ENCODE peak calls at places on chromosomes 12 and 14, in four cellular contexts. D, T, S and X are unnamed samples.

GRCh38 chr12:114738460-114739184 is 54.6 kb upstream of the TBX3 start:
- DNase-seq in S (no peak), D (no peak), T (no peak), X (no peak)

GRCh38 chr12:95940514-95940913 is 1.9 kb downstream of the CCDC38 start:
- DNase-seq in S (no peak), D (no peak), T (no peak), X (no peak)

GRCh38 chr12:61524851-61525250 is 735.4 kb upstream of the USP15 start:
- DNase-seq in T (no peak), S (no peak), D (no peak), X (no peak)

GRCh38 chr14:50229646-50230045 is 1.7 kb downstream of the SOS2 start:
- DNase-seq in S (no peak), T (no peak), D (no peak), X (no peak)

GRCh38 chr14:63192085-63192484 is 12.2 kb upstream of the RHOJ start:
- DNase-seq in D (no peak), S (no peak), T (no peak), X (no peak)

GRCh38 chr12:127107744-127108143 is 1159.2 kb upstream of the TMEM132C start:
- DNase-seq in T (no peak), D (no peak), S (no peak), X (no peak)

GRCh38 chr14:51018521-51018920 is 74.2 kb upstream of the PYGL start:
- DNase-seq in T (no peak), S (no peak), D (no peak), X (no peak)

GRCh38 chr12:104243551-104243950 is 28.0 kb downstream of the TXNRD1 start:
- DNase-seq in T (no peak), D (no peak), S (no peak), X (no peak)

GRCh38 chr12:101719566-101719965 is 19.7 kb downstream of the SYCP3 start:
- DNase-seq in D (no peak), S (no peak), T (no peak), X (no peak)

GRCh38 chr12:101710289-101710688 is 12.8 kb downstream of the CHPT1 start:
- DNase-seq in S (no peak), T (no peak), D (no peak), X (no peak)

GRCh38 chr12:101713930-101714329 is 16.5 kb downstream of the CHPT1 start:
- DNase-seq in D (no peak), S (no peak), T (no peak), X (no peak)

GRCh38 chr12:101713059-101713682 is 15.7 kb downstream of the CHPT1 start:
- DNase-seq in D (peak; percentile 56), S (no peak), T (no peak), X (peak; percentile 27)

GRCh38 chr12:101715045-101715444 is 17.6 kb downstream of the CHPT1 start:
- DNase-seq in D (no peak), T (no peak), S (no peak), X (no peak)
- H3K27ac ChIP-seq in D (no peak overlapping the region), T (no peak overlapping the region), S (no peak overlapping the region), X (no peak overlapping the region)

GRCh38 chr12:121800694-121801600 is 2.9 kb upstream of the SETD1B start:
- DNase-seq in S (no peak), T (no peak), D (peak; percentile 85), X (peak; percentile 64)
- TF ChIP-seq EP300 in S (no peak), T (no peak), D (no peak), X (no peak)

GRCh38 chr12:32012249-32012785 is 53.1 kb downstream of the RESF1 start:
- DNase-seq in S (no peak), D (no peak), T (no peak), X (no peak)

GRCh38 chr12:32021346-32021773 is 62.1 kb downstream of the RESF1 start:
- DNase-seq in S (no peak), T (no peak), D (no peak), X (no peak)

DNA sequence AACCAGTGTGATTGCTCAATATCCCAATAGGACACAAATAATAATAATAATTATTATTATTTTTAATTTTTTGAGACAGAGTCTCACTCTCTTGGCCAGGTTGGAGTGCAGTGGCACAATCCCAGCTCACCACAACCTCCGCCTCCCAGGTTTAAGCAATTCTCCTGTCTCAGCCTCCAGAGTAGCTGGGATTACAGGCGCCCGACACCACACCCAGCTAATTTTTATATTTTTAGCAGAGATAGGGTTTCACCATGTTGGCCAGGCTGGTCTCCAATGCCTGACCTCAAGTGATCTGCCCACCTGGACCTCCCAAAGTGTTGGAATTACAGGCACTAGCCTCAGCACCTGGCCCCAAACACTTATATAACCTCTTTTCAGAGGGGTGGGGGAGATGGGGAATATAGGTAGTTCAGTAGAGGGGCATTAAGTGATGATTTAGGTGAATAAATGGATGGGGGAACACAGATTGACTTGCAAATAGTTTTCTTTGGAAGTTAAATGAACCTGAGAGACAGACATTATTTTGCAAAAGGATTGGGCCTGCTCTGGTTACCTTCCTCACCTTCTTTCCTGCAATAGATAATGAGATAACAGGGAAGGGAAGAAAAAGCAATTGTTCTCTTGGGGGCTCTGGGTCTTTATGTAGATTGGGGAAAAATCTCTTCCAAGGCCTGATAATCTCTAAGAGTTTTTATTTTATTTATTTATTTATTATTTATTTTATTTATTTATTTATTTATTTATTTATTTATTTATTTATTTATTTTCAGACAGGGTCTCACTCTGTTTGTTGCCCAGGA is 57.7 kb downstream of the RESF1 start:
- DNase-seq in D (no peak), S (no peak), T (no peak), X (no peak)
- TF ChIP-seq CTCF in D (no peak), S (no peak), T (no peak), X (no peak)

DNA sequence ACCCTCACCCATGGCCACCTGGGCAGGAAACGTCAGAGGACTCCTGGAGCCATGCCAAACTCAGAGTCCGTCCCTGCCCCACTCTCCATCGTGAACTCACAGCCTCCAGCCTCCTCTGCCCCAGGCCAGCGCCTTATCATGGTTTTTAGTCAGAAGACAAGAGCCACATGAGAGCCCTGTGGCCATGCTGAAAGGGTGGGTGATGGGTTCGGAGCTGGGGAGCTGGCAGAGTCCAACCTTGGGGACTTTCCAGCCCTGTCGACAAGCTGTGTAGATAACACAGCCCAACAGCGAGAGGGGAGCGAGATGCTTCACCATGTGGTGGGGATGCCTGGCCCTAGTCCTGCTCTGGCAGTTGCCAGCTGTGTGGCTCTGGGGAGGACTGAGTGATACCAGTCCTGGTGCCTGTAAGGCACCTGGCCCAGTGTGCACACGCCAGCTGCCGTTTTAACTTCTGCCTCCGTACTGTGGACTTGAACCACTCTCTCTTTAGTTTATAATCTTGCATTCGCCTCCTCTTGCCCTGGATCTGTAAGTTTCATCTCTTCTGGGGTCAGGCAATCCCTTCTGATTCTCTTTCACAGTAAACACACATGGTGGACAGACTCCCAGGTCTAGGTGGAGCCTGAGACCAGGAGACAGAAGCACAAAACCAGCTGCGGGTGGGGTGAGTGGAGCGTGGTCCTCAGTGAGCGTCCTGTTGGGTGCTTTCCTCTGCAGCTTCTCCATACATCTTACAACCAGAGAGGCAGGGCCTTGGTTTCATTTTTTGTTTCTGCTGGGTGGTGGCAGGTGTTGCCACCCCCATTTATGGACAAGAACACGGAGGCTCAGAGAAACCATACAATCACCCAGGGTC is 55.3 kb downstream of the RIN3 start:
- DNase-seq in S (no peak), T (no peak), D (no peak), X (no peak)
- H3K27ac ChIP-seq in S (no peak overlapping the region), T (no peak overlapping the region), D (peak overlapping the region; percentile 74), X (no peak overlapping the region)